ENCODE peak calls at places on chromosomes 1 and 21, in nine cellular contexts. L, Q, R, S, K, C, X, A and U are unnamed samples.
A peak's percentile ranks its signal among the peaks of the same experiment; 100 is the strongest.

GRCh38 chr1:234302334-234302962 is 70.8 kb upstream of the COA6 start:
- DNase-seq in C (no peak), S (no peak), A (no peak), Q (no peak), K (no peak), R (no peak), L (no peak), X (no peak), U (no peak)

GRCh38 chr1:153534933-153535663 is 693 bp downstream of the S100A6 start:
- DNase-seq in A (peak; percentile 49), X (peak; percentile 80), C (no peak), S (no peak), K (peak; percentile 59), R (peak; percentile 64), L (peak; percentile 94), Q (peak; percentile 61), U (no peak)

GRCh38 chr1:53470155-53470554 is 11.0 kb downstream of the DMRTB1 start:
- DNase-seq in C (no peak), K (peak; percentile 72), Q (peak; percentile 61), A (peak; percentile 95), S (peak; percentile 86), X (peak; percentile 82), R (peak; percentile 29), L (peak; percentile 72), U (no peak)

GRCh38 chr1:34930702-34931071 is 1.2 kb upstream of the DLGAP3 start:
- DNase-seq in R (no peak), Q (no peak), X (no peak), L (no peak), A (no peak), S (no peak), C (no peak), K (no peak), U (no peak)

GRCh38 chr1:81760487-81761097 is 40.1 kb upstream of the ADGRL2 start:
- DNase-seq in A (peak; percentile 29), K (peak; percentile 42), C (no peak), R (peak; percentile 55), S (no peak), X (no peak), Q (peak; percentile 72), L (no peak), U (no peak)

GRCh38 chr21:33029512-33029921 is 3.8 kb downstream of the OLIG2 start:
- DNase-seq in L (no peak), C (no peak), K (no peak), R (no peak), X (no peak), S (no peak), A (no peak), Q (no peak), U (no peak)

GRCh38 chr1:223653015-223653414 is 12.5 kb downstream of the CAPN8 start:
- DNase-seq in Q (no peak), C (no peak), X (no peak), R (no peak), S (no peak), A (no peak), L (no peak), K (no peak), U (no peak)

GRCh38 chr1:119000371-119001180 is 12.4 kb upstream of the TBX15 start:
- DNase-seq in K (peak; percentile 17), A (no peak), X (no peak), Q (no peak), L (peak; percentile 73), R (no peak), C (no peak), S (no peak), U (no peak)

GRCh38 chr1:155514582-155515187 is 47.9 kb downstream of the ASH1L start:
- DNase-seq in X (no peak), S (no peak), A (no peak), R (no peak), Q (no peak), K (no peak), L (no peak), C (no peak), U (no peak)

GRCh38 chr21:31343680-31344480 is at the start of gene TIAM1:
- DNase-seq in K (peak; percentile 40), A (peak; percentile 39), X (peak; percentile 84), L (peak; percentile 70), Q (peak; percentile 72), S (no peak), C (no peak), R (peak; percentile 53), U (no peak)

GRCh38 chr1:6414443-6414844 is 5.3 kb downstream of the HES2 start:
- DNase-seq in S (peak; percentile 74), A (peak; percentile 62), Q (peak; percentile 44), C (no peak), K (peak; percentile 41), L (no peak), R (peak; percentile 80), X (no peak), U (peak; percentile 38)

GRCh38 chr21:28272272-28272992 is 720.2 kb downstream of the LTN1 start:
- DNase-seq in C (no peak), Q (peak; percentile 53), S (no peak), K (peak; percentile 41), X (no peak), R (no peak), A (no peak), L (no peak), U (no peak)

GRCh38 chr1:7261490-7261889 is 476.2 kb downstream of the CAMTA1 start:
- DNase-seq in A (no peak), L (no peak), C (no peak), K (no peak), Q (no peak), X (no peak), R (no peak), S (no peak), U (no peak)